ENCODE peak calls at places on chromosome 17, in seven cellular contexts. Z is T-helper 1 cell, Q is sigmoid colon, D is iris pigment epithelial cell, H is RWPE1, I is GM12892, O is hypothalamus. M is an unnamed sample.

GRCh38 chr17:38982858-38983746 is 15.9 kb upstream of the FBXO47 start:
- DNase-seq in Z (no peak), Q (peak), D (peak), H (peak), I (no peak), O (no peak), M (peak)

GRCh38 chr17:63190821-63191220 is 224.8 kb downstream of the TANC2 start:
- DNase-seq in Z (no peak), Q (no peak), D (no peak), H (no peak), I (no peak), O (no peak), M (no peak)

GRCh38 chr17:39726617-39727016 is 3.7 kb downstream of the MIEN1 start:
- DNase-seq in Z (no peak), Q (no peak), D (no peak), H (no peak), I (no peak), O (no peak), M (no peak)

GRCh38 chr17:59355695-59356323 is 24.4 kb downstream of the YPEL2 start:
- DNase-seq in Z (no peak), Q (no peak), D (no peak), H (no peak), I (no peak), O (peak), M (no peak)

GRCh38 chr17:12296120-12296727 is 275.5 kb downstream of the MAP2K4 start:
- DNase-seq in Z (no peak), Q (no peak), D (no peak), H (no peak), I (no peak), O (no peak), M (no peak)

GRCh38 chr17:38583176-38583575 is 22.6 kb downstream of the SRCIN1 start:
- DNase-seq in Z (no peak), Q (no peak), D (no peak), H (no peak), I (no peak), O (no peak), M (no peak)

GRCh38 chr17:79851461-79851817 is 12.2 kb upstream of the CBX4 start:
- DNase-seq in Z (no peak), Q (no peak), D (no peak), H (peak), I (no peak), O (no peak), M (no peak)

GRCh38 chr17:56592487-56593072 is 919 bp upstream of the NOG start:
- DNase-seq in Z (no peak), Q (no peak), D (peak), H (peak), I (peak), O (peak), M (peak)

GRCh38 chr17:42849451-42850157 is 1.4 kb upstream of the AOC3 start:
- DNase-seq in Z (no peak), Q (no peak), D (no peak), H (no peak), I (no peak), O (no peak), M (no peak)

GRCh38 chr17:53571342-53571741 is 251.4 kb upstream of the KIF2B start:
- DNase-seq in Z (no peak), Q (no peak), D (peak), H (no peak), I (no peak), O (no peak), M (no peak)

GRCh38 chr17:80036715-80037477 is 454 bp downstream of the CCDC40 start:
- DNase-seq in Z (no peak), Q (no peak), D (no peak), H (no peak), I (no peak), O (peak), M (no peak)

GRCh38 chr17:74271902-74272563 is 2.0 kb upstream of the DNAI2 start:
- DNase-seq in Z (no peak), Q (peak), D (no peak), H (no peak), I (no peak), O (peak), M (no peak)

GRCh38 chr17:80618304-80618703 is 73.7 kb downstream of the RPTOR start:
- DNase-seq in Z (no peak), Q (no peak), D (no peak), H (no peak), I (no peak), O (no peak), M (no peak)

GRCh38 chr17:62718420-62718819 is 89.7 kb downstream of the MARCHF10 start:
- DNase-seq in Z (no peak), Q (no peak), D (peak), H (no peak), I (no peak), O (no peak), M (no peak)

GRCh38 chr17:57910462-57910861 is 44.8 kb downstream of the CUEDC1 start:
- DNase-seq in Z (no peak), Q (no peak), D (no peak), H (no peak), I (no peak), O (no peak), M (no peak)

GRCh38 chr17:75404739-75405364 is 626 bp downstream of the GRB2 start:
- DNase-seq in Z (peak), Q (peak), D (peak), H (peak), I (no peak), O (peak), M (no peak)

GRCh38 chr17:41529491-41529915 is 1.4 kb upstream of the KRT19 start:
- DNase-seq in Z (no peak), Q (no peak), D (no peak), H (no peak), I (no peak), O (no peak), M (no peak)

GRCh38 chr17:45129426-45129939 is 2.8 kb downstream of the PLCD3 start:
- DNase-seq in Z (no peak), Q (peak), D (peak), H (no peak), I (no peak), O (no peak), M (no peak)

GRCh38 chr17:26962255-26963162 is 331.4 kb upstream of the WSB1 start:
- DNase-seq in Z (no peak), Q (no peak), D (no peak), H (no peak), I (no peak), O (no peak), M (no peak)

GRCh38 chr17:75765981-75766380 is 989 bp upstream of the GALK1 start:
- DNase-seq in Z (no peak), Q (no peak), D (no peak), H (no peak), I (no peak), O (no peak), M (no peak)

GRCh38 chr17:79977161-79977631 is 58.5 kb downstream of the TBC1D16 start:
- DNase-seq in Z (no peak), Q (peak), D (no peak), H (no peak), I (no peak), O (no peak), M (no peak)

GRCh38 chr17:39672522-39673334 is 4.5 kb downstream of the PNMT start:
- DNase-seq in Z (no peak), Q (no peak), D (no peak), H (no peak), I (no peak), O (no peak), M (no peak)

M was measured in GM19239.